ENCODE peak calls at places on chromosomes 11 and 22, in four cellular contexts. B, G, E and W are unnamed samples.

GRCh38 chr11:86999859-87000753 is 37.6 kb upstream of the TMEM135 start:
- DNase-seq in B (no peak), E (no peak), G (no peak), W (no peak)

GRCh38 chr22:39275814-39276443 is 31.1 kb upstream of the PDGFB start:
- DNase-seq in E (no peak), B (no peak), G (no peak), W (no peak)

GRCh38 chr11:117934526-117935307 is 5.5 kb upstream of the TMPRSS13 start:
- DNase-seq in B (no peak), G (no peak), E (no peak), W (peak)

GRCh38 chr22:24772493-24773220 is 1.9 kb downstream of the PIWIL3 start:
- DNase-seq in B (no peak), E (no peak), G (no peak), W (no peak)

GRCh38 chr22:20741634-20742581 is 32.0 kb upstream of the SERPIND1 start:
- DNase-seq in B (peak), E (peak), G (no peak), W (no peak)

GRCh38 chr11:64317325-64317960 is at the start of gene TRMT112:
- DNase-seq in B (peak), E (peak), G (peak), W (peak)

GRCh38 chr11:104095791-104096190 is 59.4 kb downstream of the DDI1 start:
- DNase-seq in G (no peak), E (no peak), B (no peak), W (no peak)

GRCh38 chr11:46554205-46555162 is 39.3 kb downstream of the AMBRA1 start:
- DNase-seq in E (peak), G (no peak), B (peak), W (peak)

GRCh38 chr11:27700351-27701261 is at the start of gene BDNF:
- DNase-seq in B (no peak), G (no peak), E (no peak), W (peak)

GRCh38 chr11:103862049-103862826 is 174.2 kb upstream of the DDI1 start:
- DNase-seq in E (no peak), G (no peak), B (no peak), W (no peak)

GRCh38 chr11:18191376-18191775 is 18.7 kb downstream of the MRGPRX4 start:
- DNase-seq in B (peak), G (no peak), E (no peak), W (no peak)

GRCh38 chr11:33734441-33735165 is 1.6 kb downstream of the CD59 start:
- DNase-seq in G (no peak), E (peak), B (peak), W (no peak)

GRCh38 chr22:26770624-26771023 is 113.2 kb downstream of the MIAT start:
- DNase-seq in B (peak), G (no peak), E (no peak), W (no peak)

GRCh38 chr11:14132312-14132711 is 169.8 kb downstream of the SPON1 start:
- DNase-seq in B (no peak), E (no peak), G (no peak), W (no peak)

GRCh38 chr11:121575963-121576290 is 123.2 kb upstream of the SORL1-AS1 start:
- DNase-seq in G (no peak), B (no peak), E (no peak), W (no peak)

GRCh38 chr11:69640995-69641581 is at the start of gene CCND1:
- DNase-seq in G (peak), B (peak), E (peak), W (peak)

GRCh38 chr11:69642549-69642912 is 1.6 kb downstream of the CCND1 start:
- DNase-seq in B (peak), G (no peak), E (no peak), W (no peak)

GRCh38 chr11:69640260-69640994 is 529 bp upstream of the CCND1 start:
- DNase-seq in G (no peak), B (peak), E (no peak), W (no peak)

GRCh38 chr11:69642913-69643632 is 2.1 kb downstream of the CCND1 start:
- DNase-seq in B (peak), G (peak), E (peak), W (peak)

GRCh38 chr11:69641681-69642548 is 959 bp downstream of the CCND1 start:
- DNase-seq in G (no peak), B (peak), E (no peak), W (no peak)
- TF ChIP-seq POLR2A in G (no peak), B (no peak), E (no peak), W (no peak)

GRCh38 chr11:16924826-16925494 is 89.3 kb downstream of the PLEKHA7 start:
- DNase-seq in G (peak), E (peak), B (no peak), W (peak)
- TF ChIP-seq POLR2A in G (no peak), E (no peak), B (no peak), W (no peak)

DNA sequence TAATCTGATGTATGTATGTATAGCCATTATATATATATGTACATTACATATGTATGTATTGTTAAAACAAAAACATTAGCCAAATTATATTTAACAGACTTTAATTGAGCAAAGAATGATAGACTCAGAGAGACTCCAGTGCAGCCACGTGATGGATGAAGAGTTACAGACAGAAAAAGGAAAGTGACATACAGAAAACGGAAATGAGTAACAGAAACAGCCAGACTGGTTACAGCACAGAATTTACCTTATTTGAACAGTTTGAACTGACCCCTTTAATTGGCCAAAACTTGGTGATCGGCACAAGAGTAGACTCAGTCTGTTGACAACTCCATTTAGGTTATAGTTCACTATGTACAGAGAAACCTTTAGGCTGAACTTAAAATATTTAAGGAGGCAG is 35.0 kb downstream of the CHORDC1 start:
- DNase-seq in G (no peak), E (no peak), B (no peak), W (no peak)
- TF ChIP-seq POLR2A in G (no peak), E (no peak), B (no peak), W (no peak)

GRCh38 chr22:41589260-41589600 is 410 bp downstream of the PMM1 start:
- DNase-seq in E (no peak), G (no peak), B (peak), W (peak)

GRCh38 chr22:41587347-41587723 is 2.3 kb downstream of the PMM1 start:
- DNase-seq in B (no peak), E (no peak), G (no peak), W (no peak)

GRCh38 chr22:41584881-41585280 is 4.8 kb downstream of the PMM1 start:
- DNase-seq in E (no peak), G (no peak), B (no peak), W (no peak)

GRCh38 chr22:41585898-41586297 is 3.7 kb downstream of the PMM1 start:
- DNase-seq in G (no peak), E (no peak), B (no peak), W (no peak)

DNA sequence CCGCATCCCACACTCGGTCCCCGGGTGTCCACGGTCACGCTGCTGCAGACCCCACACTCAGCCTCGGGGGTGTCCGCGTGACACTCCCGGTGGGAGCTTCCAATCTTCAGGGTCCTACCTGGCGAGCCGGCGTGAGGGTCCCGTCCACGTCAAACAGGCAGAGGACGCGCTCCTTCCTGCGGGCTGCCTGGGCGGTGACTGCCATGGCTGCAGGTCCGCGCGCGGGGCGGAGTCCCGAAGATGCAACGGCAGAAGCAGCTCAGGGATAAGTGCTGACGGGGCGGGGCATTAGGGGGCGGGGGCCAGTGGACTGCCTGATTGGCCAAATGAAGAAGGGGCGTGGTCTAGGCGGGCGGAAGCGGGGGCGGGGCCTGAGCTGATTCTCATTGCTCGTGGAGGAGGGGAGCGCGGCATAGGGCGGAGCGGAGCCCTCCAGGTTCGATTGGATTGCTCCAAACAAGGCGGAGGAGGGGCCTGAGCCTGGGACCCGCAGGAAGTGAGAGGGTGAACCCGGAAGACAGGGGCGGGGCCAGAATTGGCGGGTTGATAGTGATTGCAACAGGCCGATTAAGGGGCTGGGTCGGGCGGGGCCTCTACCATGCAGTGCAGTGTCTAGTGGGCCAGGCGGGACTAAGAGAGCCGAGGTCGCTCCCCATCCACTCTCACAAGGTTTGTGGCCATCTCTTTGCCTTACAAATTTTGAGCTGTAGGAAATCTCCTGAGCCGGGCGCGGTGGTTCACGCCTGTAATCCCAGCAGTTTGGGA is at the start of gene PMM1:
- DNase-seq in E (peak), G (peak), B (peak), W (peak)
- TF ChIP-seq POLR2A in E (peak), G (peak), B (peak), W (no peak)

DNA sequence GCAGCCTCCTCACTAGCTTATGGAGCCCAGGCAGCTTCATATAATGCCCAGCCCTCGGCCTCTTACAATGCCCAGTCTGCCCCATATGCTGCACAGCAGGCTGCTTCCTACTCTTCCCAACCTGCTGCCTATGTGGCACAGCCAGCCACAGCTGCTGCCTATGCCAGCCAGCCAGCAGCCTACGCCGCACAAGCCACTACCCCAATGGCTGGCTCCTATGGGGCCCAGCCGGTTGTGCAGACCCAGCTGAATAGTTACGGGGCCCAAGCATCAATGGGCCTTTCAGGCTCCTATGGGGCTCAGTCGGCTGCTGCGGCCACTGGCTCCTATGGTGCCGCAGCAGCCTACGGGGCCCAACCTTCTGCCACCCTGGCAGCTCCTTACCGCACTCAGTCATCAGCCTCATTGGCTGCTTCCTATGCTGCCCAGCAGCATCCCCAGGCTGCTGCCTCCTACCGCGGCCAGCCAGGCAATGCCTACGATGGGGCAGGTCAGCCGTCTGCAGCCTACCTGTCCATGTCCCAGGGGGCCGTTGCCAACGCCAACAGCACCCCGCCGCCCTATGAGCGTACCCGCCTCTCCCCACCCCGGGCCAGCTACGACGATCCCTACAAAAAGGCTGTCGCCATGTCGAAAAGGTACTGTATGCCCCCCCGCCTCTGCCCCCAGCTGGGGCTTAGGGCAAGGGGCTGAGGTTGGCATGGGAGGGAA is 8.8 kb downstream of the RBM14 start:
- DNase-seq in G (no peak), B (no peak), E (no peak), W (peak)
- TF ChIP-seq POLR2A in G (no peak), B (no peak), E (no peak), W (no peak)

GRCh38 chr11:65382036-65382803 is at the start of gene SLC25A45:
- DNase-seq in B (peak), E (peak), G (peak), W (peak)
- TF ChIP-seq POLR2A in B (no peak), E (peak), G (peak), W (no peak)